ENCODE peak calls at places on chromosome 12, in seven cellular contexts. One of them, this sample, is unnamed.

GRCh38 chr12:6424848-6425247 is 19.9 kb upstream of the CD27 start:
- DNase-seq in psoas muscle: no peak
- DNase-seq in Peyer's patch: no peak
- DNase-seq in NCI-H2081: no peak
- DNase-seq in T47D: no peak
- DNase-seq in nephron progenitor cell: no peak
- DNase-seq in activated CD4-positive, alpha-beta T cell treated with anti-CD3 and anti-CD28 coated beads, Interleukin-2, amount 50 U/mL, for 1 hour: no peak
- DNase-seq in this sample: no peak

GRCh38 chr12:19489168-19489567 is 49.9 kb downstream of the AEBP2 start:
- DNase-seq in psoas muscle: no peak
- DNase-seq in Peyer's patch: no peak
- DNase-seq in NCI-H2081: no peak
- DNase-seq in T47D: no peak
- DNase-seq in nephron progenitor cell: no peak
- DNase-seq in activated CD4-positive, alpha-beta T cell treated with anti-CD3 and anti-CD28 coated beads, Interleukin-2, amount 50 U/mL, for 1 hour: no peak
- DNase-seq in this sample: no peak

GRCh38 chr12:58341791-58342190 is 400.4 kb downstream of the ATP23 start:
- DNase-seq in psoas muscle: no peak
- DNase-seq in Peyer's patch: no peak
- DNase-seq in NCI-H2081: peak
- DNase-seq in T47D: peak
- DNase-seq in nephron progenitor cell: no peak
- DNase-seq in activated CD4-positive, alpha-beta T cell treated with anti-CD3 and anti-CD28 coated beads, Interleukin-2, amount 50 U/mL, for 1 hour: no peak
- DNase-seq in this sample: no peak

GRCh38 chr12:388547-389137 is 478 bp downstream of the KDM5A start:
- DNase-seq in psoas muscle: peak
- DNase-seq in Peyer's patch: peak
- DNase-seq in NCI-H2081: no peak
- DNase-seq in T47D: peak
- DNase-seq in nephron progenitor cell: peak
- DNase-seq in activated CD4-positive, alpha-beta T cell treated with anti-CD3 and anti-CD28 coated beads, Interleukin-2, amount 50 U/mL, for 1 hour: peak
- DNase-seq in this sample: peak

GRCh38 chr12:21065845-21066244 is 65.1 kb upstream of the SLCO1B1 start:
- DNase-seq in psoas muscle: no peak
- DNase-seq in Peyer's patch: no peak
- DNase-seq in NCI-H2081: no peak
- DNase-seq in T47D: peak
- DNase-seq in nephron progenitor cell: no peak
- DNase-seq in activated CD4-positive, alpha-beta T cell treated with anti-CD3 and anti-CD28 coated beads, Interleukin-2, amount 50 U/mL, for 1 hour: no peak
- DNase-seq in this sample: no peak

GRCh38 chr12:88854260-88854659 is 274.0 kb upstream of the KITLG start:
- DNase-seq in psoas muscle: no peak
- DNase-seq in Peyer's patch: no peak
- DNase-seq in NCI-H2081: no peak
- DNase-seq in T47D: peak
- DNase-seq in nephron progenitor cell: no peak
- DNase-seq in activated CD4-positive, alpha-beta T cell treated with anti-CD3 and anti-CD28 coated beads, Interleukin-2, amount 50 U/mL, for 1 hour: no peak
- DNase-seq in this sample: no peak

GRCh38 chr12:46556105-46556559 is 183.6 kb upstream of the SLC38A2 start:
- DNase-seq in psoas muscle: no peak
- DNase-seq in Peyer's patch: no peak
- DNase-seq in NCI-H2081: no peak
- DNase-seq in T47D: no peak
- DNase-seq in nephron progenitor cell: no peak
- DNase-seq in activated CD4-positive, alpha-beta T cell treated with anti-CD3 and anti-CD28 coated beads, Interleukin-2, amount 50 U/mL, for 1 hour: no peak
- DNase-seq in this sample: no peak

GRCh38 chr12:85076688-85077430 is 40.7 kb downstream of the LRRIQ1 start:
- DNase-seq in psoas muscle: no peak
- DNase-seq in Peyer's patch: no peak
- DNase-seq in NCI-H2081: peak
- DNase-seq in T47D: peak
- DNase-seq in nephron progenitor cell: no peak
- DNase-seq in activated CD4-positive, alpha-beta T cell treated with anti-CD3 and anti-CD28 coated beads, Interleukin-2, amount 50 U/mL, for 1 hour: no peak
- DNase-seq in this sample: no peak

GRCh38 chr12:12731178-12731577 is 14.0 kb downstream of the CDKN1B start:
- DNase-seq in psoas muscle: no peak
- DNase-seq in Peyer's patch: no peak
- DNase-seq in NCI-H2081: no peak
- DNase-seq in T47D: no peak
- DNase-seq in nephron progenitor cell: no peak
- DNase-seq in activated CD4-positive, alpha-beta T cell treated with anti-CD3 and anti-CD28 coated beads, Interleukin-2, amount 50 U/mL, for 1 hour: no peak
- DNase-seq in this sample: no peak

This sample was measured in transverse colon.